ENCODE peak calls at places on chromosomes 6 and 20, in four cellular contexts. X is adrenal gland, B is HFF-Myc, D is GM20000. A is an unnamed sample.

GRCh38 chr20:460180-460579 is 2.2 kb downstream of the TBC1D20 start:
- DNase-seq in B (no peak), D (no peak), X (no peak), A (no peak)

GRCh38 chr6:6971369-6971768 is 136.4 kb upstream of the RREB1 start:
- DNase-seq in D (no peak), B (no peak), X (no peak), A (no peak)

GRCh38 chr6:165571068-165571682 is 91.9 kb downstream of the PDE10A start:
- DNase-seq in D (no peak), X (no peak), B (no peak), A (no peak)

GRCh38 chr6:45387236-45387635 is 9.5 kb upstream of the SUPT3H start:
- DNase-seq in X (no peak), D (no peak), B (no peak), A (no peak)

GRCh38 chr6:96816182-96816888 is 20.9 kb downstream of the GPR63 start:
- DNase-seq in B (no peak), D (no peak), X (no peak), A (no peak)

GRCh38 chr6:13454286-13455221 is 32.8 kb downstream of the GFOD1 start:
- DNase-seq in X (peak; percentile 17), B (no peak), D (peak; percentile 30), A (peak; percentile 91)

GRCh38 chr20:47298624-47299023 is 57.9 kb downstream of the ZMYND8 start:
- DNase-seq in D (no peak), X (no peak), B (no peak), A (no peak)

GRCh38 chr20:4925842-4926530 is 75.3 kb downstream of the SLC23A2 start:
- DNase-seq in X (peak; percentile 78), D (no peak), B (no peak), A (no peak)

GRCh38 chr6:35473075-35473848 is 5.1 kb downstream of the RPL10A start:
- DNase-seq in B (no peak), D (peak; percentile 13), X (no peak), A (peak; percentile 41)

GRCh38 chr6:13237318-13237717 is 91.0 kb downstream of the TBC1D7 start:
- DNase-seq in X (no peak), D (no peak), B (no peak), A (no peak)

GRCh38 chr6:88616380-88616779 is 347.0 kb downstream of the RNGTT start:
- DNase-seq in X (no peak), B (no peak), D (no peak), A (no peak)

GRCh38 chr20:2859330-2860121 is 13.8 kb upstream of the PTPRA start:
- DNase-seq in X (no peak), D (no peak), B (no peak), A (no peak)

GRCh38 chr20:35511814-35512420 is 17.5 kb downstream of the C20orf173 start:
- DNase-seq in D (no peak), X (no peak), B (peak; percentile 14), A (no peak)

GRCh38 chr20:12409501-12409900 is 491.8 kb downstream of the BTBD3 start:
- DNase-seq in D (no peak), B (no peak), X (no peak), A (no peak)

GRCh38 chr6:26543953-26544352 is 5.8 kb downstream of the HMGN4 start:
- DNase-seq in D (no peak), X (no peak), B (no peak), A (no peak)

GRCh38 chr6:13272131-13273046 is 55.9 kb downstream of the TBC1D7 start:
- DNase-seq in X (peak; percentile 31), B (no peak), D (peak; percentile 64), A (no peak)

GRCh38 chr6:30806581-30807183 is 62.3 kb upstream of the IER3 start:
- DNase-seq in D (no peak), X (no peak), B (no peak), A (no peak)

GRCh38 chr6:113160716-113161115 is 696.4 kb upstream of the MARCKS start:
- DNase-seq in D (no peak), X (no peak), B (no peak), A (no peak)

GRCh38 chr6:88177961-88178464 is 11.9 kb upstream of the CNR1 start:
- DNase-seq in D (peak; percentile 44), B (no peak), X (peak; percentile 11), A (no peak)

GRCh38 chr6:157314705-157315321 is 8.5 kb downstream of the TMEM242 start:
- DNase-seq in D (peak; percentile 61), X (peak; percentile 23), B (peak; percentile 63), A (peak; percentile 32)

GRCh38 chr6:142387997-142388815 is 86.4 kb downstream of the ADGRG6 start:
- DNase-seq in B (no peak), X (no peak), D (peak; percentile 5), A (no peak)

GRCh38 chr20:219290-220115 is 7.6 kb upstream of the DEFB129 start:
- DNase-seq in D (peak; percentile 8), X (no peak), B (no peak), A (peak; percentile 7)

GRCh38 chr20:31870703-31871601 is 518 bp downstream of the TTLL9 start:
- DNase-seq in X (peak; percentile 38), D (peak; percentile 63), B (no peak), A (no peak)

GRCh38 chr6:9140181-9140580 is 704.8 kb upstream of the SLC35B3 start:
- DNase-seq in B (no peak), X (peak; percentile 78), D (no peak), A (no peak)

GRCh38 chr6:1378224-1379025 is 11.0 kb upstream of the FOXF2 start:
- DNase-seq in D (peak; percentile 38), B (no peak), X (no peak), A (no peak)

GRCh38 chr20:48040491-48040890 is 255.2 kb upstream of the SULF2 start:
- DNase-seq in X (no peak), D (no peak), B (no peak), A (no peak)

GRCh38 chr6:24858154-24858801 is 59.6 kb upstream of the ARMH2 start:
- DNase-seq in X (no peak), B (no peak), D (peak; percentile 20), A (peak; percentile 45)

GRCh38 chr6:139498715-139499114 is 124.3 kb upstream of the CITED2 start:
- DNase-seq in B (no peak), X (no peak), D (no peak), A (no peak)

GRCh38 chr20:39676857-39677351 is 714.8 kb downstream of the DHX35 start:
- DNase-seq in B (no peak), X (no peak), D (peak; percentile 10), A (no peak)

GRCh38 chr6:18211338-18211737 is 53.0 kb downstream of the DEK start:
- DNase-seq in B (no peak), D (peak; percentile 72), X (no peak), A (peak; percentile 37)

GRCh38 chr20:61972910-61973508 is 92.7 kb downstream of the TAF4 start:
- DNase-seq in X (no peak), D (no peak), B (no peak), A (no peak)
- TF ChIP-seq CTCF in X (no peak), D (no peak), B (no peak), A (no peak)

GRCh38 chr6:10465633-10466499 is 51.0 kb upstream of the TFAP2A start:
- DNase-seq in D (peak; percentile 41), X (no peak), B (no peak), A (peak; percentile 55)
- TF ChIP-seq CTCF in D (peak; percentile 37), X (no peak), B (peak; percentile 53), A (peak; percentile 36)

GRCh38 chr6:168318090-168318489 is 1.5 kb downstream of the DACT2 start:
- DNase-seq in D (no peak), B (no peak), X (no peak), A (no peak)

GRCh38 chr6:168315626-168316025 is 4.0 kb downstream of the DACT2 start:
- DNase-seq in B (no peak), X (no peak), D (no peak), A (no peak)

GRCh38 chr6:168314029-168314420 is 5.6 kb downstream of the DACT2 start:
- DNase-seq in X (no peak), B (no peak), D (no peak), A (no peak)

GRCh38 chr6:168313371-168314028 is 6.1 kb downstream of the DACT2 start:
- DNase-seq in D (no peak), B (no peak), X (no peak), A (no peak)

GRCh38 chr6:168314948-168315347 is 4.6 kb downstream of the DACT2 start:
- DNase-seq in D (no peak), X (no peak), B (no peak), A (no peak)
- TF ChIP-seq CTCF in D (no peak), X (no peak), B (no peak), A (no peak)

GRCh38 chr6:69164564-69165252 is 529.6 kb downstream of the ADGRB3 start:
- DNase-seq in D (no peak), B (no peak), X (no peak), A (no peak)
- TF ChIP-seq CTCF in D (no peak), B (no peak), X (peak; percentile 13), A (no peak)

GRCh38 chr20:23295934-23296333 is 54.7 kb upstream of the NXT1 start:
- DNase-seq in D (no peak), X (no peak), B (no peak), A (no peak)

GRCh38 chr20:23294671-23295070 is 55.9 kb upstream of the NXT1 start:
- DNase-seq in B (no peak), X (no peak), D (no peak), A (no peak)

GRCh38 chr20:23291575-23292240 is 58.9 kb upstream of the NXT1 start:
- DNase-seq in D (no peak), X (no peak), B (no peak), A (no peak)

GRCh38 chr20:23293689-23294088 is 56.9 kb upstream of the NXT1 start:
- DNase-seq in D (no peak), B (no peak), X (peak; percentile 36), A (no peak)

GRCh38 chr20:23294166-23294565 is 56.4 kb upstream of the NXT1 start:
- DNase-seq in D (no peak), X (no peak), B (no peak), A (no peak)
- TF ChIP-seq CTCF in D (no peak), X (no peak), B (no peak), A (no peak)